ENCODE peak calls at places on chromosomes 7 and 10, in five cellular contexts. M is WTC11, A is A549, C is K562, L is H1. V is an unnamed sample.

GRCh38 chr7:127769696-127770400 is 117.9 kb downstream of the SND1 start:
- DNase-seq in M (no peak), A (no peak), C (no peak), L (no peak), V (no peak)

GRCh38 chr7:130124711-130125110 is 54.4 kb downstream of the KLHDC10 start:
- DNase-seq in M (no peak), A (no peak), C (peak; percentile 69), L (no peak), V (no peak)

GRCh38 chr10:109740436-109740835 is 182.9 kb downstream of the XPNPEP1 start:
- DNase-seq in M (no peak), A (no peak), C (no peak), L (no peak), V (no peak)

GRCh38 chr10:72784551-72785421 is 92.8 kb downstream of the MCU start:
- DNase-seq in M (peak; percentile 28), A (no peak), C (no peak), L (no peak), V (no peak)

GRCh38 chr10:61078542-61078941 is 134.6 kb upstream of the RHOBTB1 start:
- DNase-seq in M (no peak), A (no peak), C (no peak), L (no peak), V (no peak)

GRCh38 chr10:71213761-71214440 is 1.5 kb downstream of the UNC5B start:
- DNase-seq in M (peak; percentile 51), A (peak; percentile 33), C (peak; percentile 21), L (no peak), V (no peak)

GRCh38 chr7:93119191-93119905 is 1.6 kb upstream of the SAMD9 start:
- DNase-seq in M (no peak), A (no peak), C (no peak), L (no peak), V (no peak)

GRCh38 chr10:56905051-56905450 is 544.0 kb upstream of the ZWINT start:
- DNase-seq in M (no peak), A (no peak), C (no peak), L (no peak), V (no peak)

GRCh38 chr7:128665057-128665456 is 7.0 kb upstream of the GARIN1A start:
- DNase-seq in M (no peak), A (no peak), C (no peak), L (no peak), V (no peak)

GRCh38 chr10:34305189-34305588 is 509.9 kb downstream of the PARD3 start:
- DNase-seq in M (peak; percentile 88), A (no peak), C (peak; percentile 35), L (peak; percentile 72), V (peak; percentile 7)

GRCh38 chr7:140674899-140675701 is 2.4 kb downstream of the ADCK2 start:
- DNase-seq in M (no peak), A (peak; percentile 49), C (peak; percentile 79), L (no peak), V (peak; percentile 34)

GRCh38 chr7:152363798-152364197 is 72.0 kb downstream of the KMT2C start:
- DNase-seq in M (no peak), A (no peak), C (no peak), L (no peak), V (no peak)

GRCh38 chr10:120503695-120504094 is 46.7 kb downstream of the PLPP4 start:
- DNase-seq in M (no peak), A (no peak), C (no peak), L (no peak), V (no peak)

DNA sequence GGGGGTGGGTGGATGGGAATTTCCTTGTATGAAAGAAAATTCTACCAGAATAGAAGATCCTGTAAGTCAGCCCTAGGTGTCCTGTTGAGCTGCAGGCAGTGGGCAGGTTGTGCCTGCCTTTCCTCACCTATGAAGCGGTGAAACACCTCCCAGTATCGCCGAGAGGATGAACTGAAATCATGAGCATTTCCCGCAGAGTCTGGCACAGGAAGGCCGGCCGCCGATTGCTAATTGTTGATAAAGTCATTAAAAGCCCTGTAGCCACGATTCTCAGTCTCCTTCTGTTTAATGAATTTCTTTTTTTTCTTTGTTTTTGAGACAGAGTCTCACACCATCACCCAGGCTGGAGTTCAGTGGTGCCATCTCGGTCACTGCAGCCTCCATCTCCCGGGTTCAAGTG is 142.1 kb downstream of the CAMK1D start:
- DNase-seq in M (no peak), A (no peak), C (no peak), L (no peak), V (no peak)
- TF ChIP-seq JUN in M (no peak), A (no peak), C (no peak), L (no peak), V (no peak)

DNA sequence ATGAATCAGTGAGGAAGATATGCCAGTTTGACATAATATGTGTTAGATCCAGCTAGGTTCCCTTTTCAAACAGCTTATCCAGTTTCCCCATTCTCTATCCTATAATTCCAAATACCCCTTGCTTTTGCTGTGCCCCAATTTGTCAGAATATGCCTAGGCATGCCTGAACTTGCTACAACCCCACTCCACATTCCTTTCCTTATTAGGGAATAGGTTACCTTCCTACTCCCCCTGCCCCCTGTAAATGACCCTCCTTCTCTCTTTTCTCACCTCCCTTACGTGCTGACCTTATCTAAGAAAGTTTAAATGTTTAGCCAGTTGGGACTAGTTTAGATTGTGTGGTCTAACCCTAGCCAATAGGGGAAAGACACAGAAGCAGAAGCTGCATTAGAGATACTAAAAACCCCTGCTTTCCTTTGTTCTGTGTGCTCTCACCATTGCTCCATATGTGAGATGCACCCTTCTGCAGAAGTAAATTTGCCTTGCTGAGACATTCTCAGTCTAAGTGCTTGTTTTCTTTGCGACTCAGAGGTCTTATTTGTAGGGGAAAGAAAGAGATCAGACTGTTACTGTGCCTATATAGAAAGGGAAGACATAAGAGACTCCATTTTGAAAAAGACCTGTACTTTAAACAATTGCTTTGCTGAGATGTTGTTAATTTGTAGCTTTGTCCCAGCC is 267.8 kb downstream of the SH2D4B start:
- DNase-seq in M (no peak), A (no peak), C (no peak), L (no peak), V (no peak)
- TF ChIP-seq JUN in M (no peak), A (no peak), C (no peak), L (no peak), V (no peak)

GRCh38 chr7:36151921-36152755 is 916 bp upstream of the EEPD1 start:
- DNase-seq in M (no peak), A (no peak), C (no peak), L (no peak), V (no peak)
- TF ChIP-seq JUN in M (no peak), A (no peak), C (no peak), L (no peak), V (peak; percentile 36)

GRCh38 chr7:6451224-6451705 is 3.5 kb upstream of the DAGLB start:
- DNase-seq in M (no peak), A (no peak), C (peak; percentile 63), L (no peak), V (no peak)

GRCh38 chr7:6448943-6449543 is 1.3 kb upstream of the DAGLB start:
- DNase-seq in M (no peak), A (no peak), C (no peak), L (no peak), V (peak; percentile 43)

DNA sequence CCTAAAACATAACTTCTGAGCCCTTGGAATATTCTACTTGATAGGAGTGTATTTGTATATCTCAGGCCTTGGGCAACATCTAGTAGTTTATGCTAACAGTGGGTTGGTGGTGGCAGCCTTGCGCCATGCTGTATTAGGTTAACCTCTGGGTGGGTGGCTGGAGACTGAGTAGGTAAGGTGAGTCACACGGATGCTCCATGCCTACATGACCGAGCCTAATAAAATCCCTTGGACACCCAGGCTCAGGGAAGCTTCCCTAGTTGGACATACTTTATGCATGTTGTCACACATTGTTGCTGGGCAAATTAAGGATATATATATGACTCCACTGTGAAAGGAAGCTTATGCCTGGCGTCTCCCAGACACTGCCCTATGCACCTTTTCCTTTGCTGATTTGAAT is 6.0 kb upstream of the DAGLB start:
- DNase-seq in M (no peak), A (peak; percentile 74), C (no peak), L (no peak), V (peak; percentile 14)
- TF ChIP-seq JUN in M (no peak), A (no peak), C (no peak), L (no peak), V (no peak)

GRCh38 chr10:77530011-77530410 is 107.6 kb downstream of the KCNMA1 start:
- DNase-seq in M (no peak), A (no peak), C (no peak), L (no peak), V (no peak)

GRCh38 chr10:77533156-77533886 is 104.3 kb downstream of the KCNMA1 start:
- DNase-seq in M (no peak), A (peak; percentile 29), C (no peak), L (no peak), V (no peak)

GRCh38 chr10:77533887-77534278 is 103.7 kb downstream of the KCNMA1 start:
- DNase-seq in M (no peak), A (peak; percentile 25), C (no peak), L (no peak), V (no peak)

GRCh38 chr10:77531441-77532001 is 106.1 kb downstream of the KCNMA1 start:
- DNase-seq in M (no peak), A (peak; percentile 90), C (peak; percentile 34), L (no peak), V (no peak)

DNA sequence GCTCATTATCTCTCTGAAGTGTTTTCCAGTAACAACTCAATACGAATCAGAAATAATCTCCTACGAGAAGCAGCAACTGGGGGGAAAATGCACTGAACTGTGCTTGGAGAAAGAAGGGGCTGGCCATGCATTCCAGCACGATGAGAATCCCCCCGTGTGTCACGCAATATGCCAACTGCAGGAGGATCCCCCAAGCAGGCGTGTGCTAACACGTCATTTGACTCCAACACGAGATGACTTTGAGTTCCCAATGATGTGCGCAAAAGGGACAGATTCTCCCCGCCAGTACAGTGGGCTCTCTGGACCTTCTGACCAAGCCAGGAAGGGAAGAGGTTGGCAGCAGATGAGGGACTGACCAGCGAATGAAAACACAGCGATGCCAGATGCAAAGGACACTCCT is 105.5 kb downstream of the KCNMA1 start:
- DNase-seq in M (no peak), A (no peak), C (no peak), L (no peak), V (no peak)
- TF ChIP-seq JUN in M (no peak), A (no peak), C (no peak), L (no peak), V (no peak)

GRCh38 chr7:98733036-98733435 is 116.0 kb downstream of the NPTX2 start:
- DNase-seq in M (peak; percentile 87), A (peak; percentile 71), C (peak; percentile 83), L (no peak), V (peak; percentile 54)
- TF ChIP-seq JUN in M (no peak), A (no peak), C (no peak), L (no peak), V (no peak)

DNA sequence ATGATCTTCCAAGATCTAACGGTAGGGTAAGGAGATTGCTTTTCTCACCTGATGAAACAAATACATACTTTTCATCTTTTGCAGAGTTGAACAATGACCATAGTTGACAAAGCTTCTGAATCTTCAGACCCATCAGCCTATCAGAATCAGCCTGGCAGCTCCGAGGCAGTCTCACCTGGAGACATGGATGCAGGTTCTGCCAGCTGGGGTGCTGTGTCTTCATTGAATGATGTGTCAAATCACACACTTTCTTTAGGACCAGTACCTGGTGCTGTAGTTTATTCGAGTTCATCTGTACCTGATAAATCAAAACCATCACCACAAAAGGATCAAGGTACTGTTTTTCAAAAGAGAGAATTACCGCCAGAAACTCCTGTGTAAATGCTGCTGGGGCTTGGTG is 79.9 kb downstream of the ANKRD61 start:
- DNase-seq in M (no peak), A (no peak), C (no peak), L (no peak), V (no peak)
- TF ChIP-seq JUN in M (no peak), A (no peak), C (no peak), L (no peak), V (no peak)

V was measured in HepG2.